ENCODE peak calls at places on chromosomes 3 and 15, in four cellular contexts. B is IMR-90, W is colonic mucosa, E is neural progenitor cell. L is an unnamed sample.

GRCh38 chr3:19881852-19882251 is 52.2 kb downstream of the EFHB start:
- DNase-seq in B (no peak), E (no peak), W (no peak), L (no peak)

GRCh38 chr3:63791974-63792373 is 27.1 kb upstream of the C3orf49 start:
- DNase-seq in W (no peak), B (peak), E (peak), L (no peak)

GRCh38 chr15:98760112-98760826 is 111.9 kb downstream of the IGF1R start:
- DNase-seq in W (no peak), E (no peak), B (no peak), L (no peak)

GRCh38 chr3:189419683-189420082 is 211.5 kb upstream of the TP63 start:
- DNase-seq in W (no peak), B (no peak), E (no peak), L (no peak)

GRCh38 chr3:127544806-127545545 is 45.6 kb downstream of the TPRA1 start:
- DNase-seq in E (peak), B (no peak), W (peak), L (no peak)

GRCh38 chr3:9169326-9169725 is 80.1 kb downstream of the SRGAP3 start:
- DNase-seq in W (no peak), E (no peak), B (no peak), L (no peak)

GRCh38 chr15:87764461-87765236 is 491.9 kb downstream of the NTRK3 start:
- DNase-seq in W (no peak), B (peak), E (peak), L (no peak)

GRCh38 chr3:138569090-138569489 is 25.0 kb downstream of the CEP70 start:
- DNase-seq in B (peak), E (no peak), W (no peak), L (no peak)

GRCh38 chr3:67401911-67402310 is 252.5 kb downstream of the SUCLG2 start:
- DNase-seq in B (no peak), E (no peak), W (no peak), L (no peak)

GRCh38 chr3:46576899-46577298 is 10.8 kb upstream of the LRRC2 start:
- DNase-seq in B (no peak), W (peak), E (peak), L (peak)

GRCh38 chr15:34436126-34436955 is 1.3 kb downstream of the GOLGA8A start:
- DNase-seq in B (no peak), E (peak), W (no peak), L (peak)

DNA sequence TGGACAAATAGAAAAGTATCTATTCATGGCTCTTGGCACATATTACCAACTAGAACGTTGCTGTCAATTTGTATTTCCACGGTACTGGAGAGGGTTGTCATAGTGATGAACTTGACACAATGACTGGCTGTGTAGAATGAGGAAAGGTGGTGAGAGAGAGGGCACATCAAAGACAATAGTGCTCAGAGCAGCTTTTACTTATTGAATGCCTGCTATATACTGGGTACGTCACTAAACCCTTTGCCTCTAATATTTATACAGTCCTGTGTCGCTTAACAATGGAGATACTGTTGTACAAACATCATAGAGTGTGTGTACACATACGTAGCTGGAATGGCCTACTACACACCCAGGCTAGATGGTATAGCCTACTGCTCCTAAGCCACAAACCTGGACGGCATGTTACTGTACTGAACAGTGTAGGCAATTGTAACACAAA is 8.3 kb downstream of the TMPRSS7 start:
- DNase-seq in B (no peak), E (no peak), W (peak), L (no peak)
- H3K9ac ChIP-seq in B (no peak), E (no peak), W (no peak), L (no peak)

GRCh38 chr3:150599611-150600297 is 3.4 kb upstream of the SELENOT start:
- DNase-seq in E (no peak), B (peak), W (no peak), L (no peak)
- H3K4me3 ChIP-seq in E (no peak), B (no peak), W (no peak), L (no peak)

GRCh38 chr3:188349276-188349962 is 195.5 kb downstream of the LPP start:
- DNase-seq in B (no peak), W (no peak), E (peak), L (no peak)
- H3K9ac ChIP-seq in B (no peak), W (no peak), E (no peak), L (no peak)

DNA sequence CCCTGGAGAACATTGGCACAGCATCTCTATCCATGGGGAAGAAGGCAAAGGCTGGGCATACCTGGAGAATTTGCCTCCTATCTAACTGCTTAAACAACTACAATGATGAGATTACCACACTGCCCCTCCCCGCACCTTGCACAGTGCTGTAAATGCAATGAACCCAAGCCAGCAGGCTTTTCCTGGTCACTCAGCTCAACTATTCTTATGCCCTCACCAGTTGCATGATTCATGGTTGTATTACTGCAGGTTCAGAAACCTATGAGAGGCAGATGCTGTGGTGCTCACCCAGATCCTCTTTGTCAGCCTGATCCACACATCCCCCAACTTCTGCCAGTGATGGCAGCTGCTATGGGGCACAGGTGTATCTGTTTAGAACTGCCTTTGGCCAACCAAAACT is 77.7 kb upstream of the STAC start:
- DNase-seq in W (no peak), E (no peak), B (no peak), L (no peak)
- H3K4me3 ChIP-seq in W (no peak), E (no peak), B (no peak), L (no peak)

GRCh38 chr3:66037330-66037985 is 1.3 kb downstream of the MAGI1 start:
- DNase-seq in W (peak), E (peak), B (peak), L (peak)

GRCh38 chr3:66035763-66036477 is 2.8 kb downstream of the MAGI1 start:
- DNase-seq in E (peak), W (no peak), B (no peak), L (no peak)

GRCh38 chr3:66038384-66038725 is 363 bp downstream of the MAGI1 start:
- DNase-seq in W (no peak), E (no peak), B (no peak), L (no peak)

GRCh38 chr3:66037986-66038369 is 740 bp downstream of the MAGI1 start:
- DNase-seq in B (no peak), E (peak), W (no peak), L (peak)

GRCh38 chr3:66036586-66037061 is 2.1 kb downstream of the MAGI1 start:
- DNase-seq in W (no peak), B (peak), E (peak), L (no peak)
- H3K9ac ChIP-seq in W (peak), B (peak), E (no peak), L (peak)

DNA sequence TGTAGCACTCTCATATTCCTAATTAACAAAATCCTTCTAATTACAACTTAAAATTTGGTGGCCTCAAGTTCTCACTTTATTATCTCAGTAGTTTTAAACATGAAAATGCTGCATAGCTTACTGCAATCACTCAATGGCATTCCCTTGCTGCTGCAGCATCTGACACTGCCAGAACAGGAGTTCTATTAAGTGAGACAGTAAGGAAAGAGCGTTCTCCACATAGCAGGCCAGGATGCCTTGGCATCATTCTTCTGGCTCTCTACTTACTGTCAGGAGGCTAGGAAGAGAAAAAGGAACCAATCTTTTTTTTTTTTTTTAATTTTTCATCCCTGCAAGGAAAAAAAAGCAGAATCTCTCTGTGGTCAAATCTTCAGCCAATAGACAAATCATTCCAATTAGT is 3.2 kb downstream of the CNBP start:
- DNase-seq in W (no peak), E (no peak), B (no peak), L (no peak)
- H3K4me3 ChIP-seq in W (no peak), E (peak), B (no peak), L (peak)

GRCh38 chr3:172173316-172174271 is 134.2 kb downstream of the FNDC3B start:
- DNase-seq in E (no peak), B (no peak), W (no peak), L (no peak)

GRCh38 chr3:172174396-172175253 is 135.2 kb downstream of the FNDC3B start:
- DNase-seq in E (peak), W (no peak), B (peak), L (no peak)

GRCh38 chr3:172177046-172177445 is 137.7 kb downstream of the FNDC3B start:
- DNase-seq in B (peak), E (no peak), W (no peak), L (no peak)

GRCh38 chr3:172176385-172176784 is 137.0 kb downstream of the FNDC3B start:
- DNase-seq in E (peak), W (no peak), B (no peak), L (no peak)

GRCh38 chr3:172175254-172175599 is 135.8 kb downstream of the FNDC3B start:
- DNase-seq in B (no peak), W (no peak), E (no peak), L (no peak)
- H3K9ac ChIP-seq in B (peak), W (no peak), E (no peak), L (no peak)

DNA sequence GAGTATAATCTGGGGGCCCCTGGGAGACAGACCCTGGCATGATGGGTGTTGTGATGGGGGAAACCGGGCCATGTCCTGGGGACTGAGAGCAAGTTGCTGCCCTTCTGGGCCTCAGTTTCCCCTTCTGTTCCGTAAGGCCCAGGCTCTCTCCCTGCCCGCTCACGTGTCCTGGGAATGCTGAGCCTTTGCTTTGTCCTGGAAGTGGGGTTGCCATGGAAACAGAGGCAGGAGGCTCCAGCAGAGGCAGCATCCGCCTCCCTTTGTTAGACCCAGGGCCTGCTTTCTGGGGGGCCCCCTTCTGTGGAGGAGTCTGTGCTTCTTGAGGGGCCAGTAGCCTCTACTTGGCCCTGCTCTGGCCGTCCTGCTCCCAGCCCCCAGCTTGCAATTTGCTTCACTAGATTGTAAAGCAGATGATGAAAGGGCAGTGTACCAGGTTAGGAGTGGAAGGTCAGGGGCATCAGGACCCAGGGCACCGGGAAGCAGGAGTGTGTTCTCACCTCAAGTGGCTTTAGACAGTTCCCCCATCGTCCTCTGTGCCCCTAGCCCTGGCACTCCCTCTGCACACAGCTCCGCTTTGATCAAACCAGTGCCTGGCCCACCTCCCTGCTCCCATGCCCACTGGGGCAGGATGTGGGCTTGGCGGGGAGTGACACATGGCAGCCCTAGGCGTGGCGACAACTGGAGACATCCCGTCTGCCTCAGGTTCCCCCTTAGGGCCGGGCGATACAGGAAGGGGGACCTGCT is 105.6 kb downstream of the FBLN2 start:
- DNase-seq in E (peak), B (no peak), W (no peak), L (no peak)
- H3K4me3 ChIP-seq in E (peak), B (no peak), W (no peak), L (no peak)

GRCh38 chr3:166743463-166744134 is 636.5 kb downstream of the ZBBX start:
- DNase-seq in W (no peak), B (no peak), E (peak), L (no peak)
- H3K9ac ChIP-seq in W (no peak), B (no peak), E (no peak), L (no peak)

DNA sequence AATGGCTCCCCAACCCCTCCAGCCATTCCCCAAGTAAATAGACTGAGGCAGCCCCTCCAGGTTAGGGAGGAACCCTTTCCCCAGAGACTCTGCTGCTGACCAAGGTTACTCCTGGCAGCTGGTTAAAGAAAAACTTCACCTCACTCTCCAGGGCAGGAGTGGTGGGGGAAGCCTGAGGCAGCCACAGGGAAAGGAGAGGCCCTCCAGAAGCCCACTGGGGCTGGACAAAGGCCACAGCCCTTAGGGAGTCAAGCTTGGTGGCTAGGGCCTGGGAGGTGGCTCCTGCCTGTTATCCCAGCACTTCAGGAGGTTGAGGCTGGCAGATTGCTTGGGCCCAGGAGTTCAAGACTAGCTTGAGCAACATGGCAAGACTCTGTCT is 923 bp downstream of the ACY1 start:
- DNase-seq in B (no peak), E (no peak), W (no peak), L (no peak)
- H3K4me3 ChIP-seq in B (no peak), E (no peak), W (no peak), L (peak)